ENCODE peak calls at places on chromosome 4, in six cellular contexts. F is fibroblast of the aortic adventitia; K is HCT116; B is MCF 10A; E is stimulated activated CD4-positive, alpha-beta T cell treated with anti-CD3 and anti-CD28 coated beads, Interleukin-15, amount 100 ng/mL, for 1 hour; D is choroid plexus epithelial cell. Y is an unnamed sample.

GRCh38 chr4:68124262-68124661 is 5.4 kb downstream of the TMPRSS11F start:
- DNase-seq in F (no peak), K (no peak), B (no peak), E (no peak), D (no peak), Y (no peak)

GRCh38 chr4:6989331-6989923 is 53.7 kb upstream of the TADA2B start:
- DNase-seq in F (no peak), K (no peak), B (no peak), E (no peak), D (no peak), Y (no peak)

GRCh38 chr4:99714179-99714578 is 56.6 kb upstream of the C4orf54 start:
- DNase-seq in F (no peak), K (no peak), B (no peak), E (no peak), D (no peak), Y (no peak)

GRCh38 chr4:88195666-88196365 is 37.4 kb upstream of the ABCG2 start:
- DNase-seq in F (no peak), K (no peak), B (no peak), E (no peak), D (no peak), Y (no peak)

GRCh38 chr4:53840643-53841042 is 223.8 kb downstream of the CHIC2 start:
- DNase-seq in F (peak; percentile 60), K (no peak), B (peak; percentile 51), E (no peak), D (peak; percentile 63), Y (peak; percentile 67)

GRCh38 chr4:152581536-152582160 is 45.8 kb upstream of the FBXW7 start:
- DNase-seq in F (no peak), K (no peak), B (no peak), E (no peak), D (peak; percentile 28), Y (peak; percentile 94)

GRCh38 chr4:138218976-138219375 is 23.2 kb downstream of the SLC7A11 start:
- DNase-seq in F (no peak), K (no peak), B (no peak), E (no peak), D (no peak), Y (no peak)

GRCh38 chr4:52172166-52172565 is 121.1 kb downstream of the SPATA18 start:
- DNase-seq in F (peak; percentile 23), K (no peak), B (peak; percentile 20), E (no peak), D (peak; percentile 44), Y (peak; percentile 26)

GRCh38 chr4:141610365-141610764 is 26.0 kb upstream of the IL15 start:
- DNase-seq in F (no peak), K (no peak), B (no peak), E (no peak), D (no peak), Y (no peak)

GRCh38 chr4:6475492-6476020 is 3.1 kb upstream of the PPP2R2C start:
- DNase-seq in F (no peak), K (no peak), B (no peak), E (no peak), D (no peak), Y (no peak)

GRCh38 chr4:56937262-56937661 is 29.6 kb downstream of the REST start:
- DNase-seq in F (peak; percentile 77), K (peak; percentile 35), B (peak; percentile 73), E (no peak), D (peak; percentile 85), Y (peak; percentile 70)

GRCh38 chr4:41146716-41147506 is 67.4 kb downstream of the APBB2 start:
- DNase-seq in F (peak; percentile 57), K (no peak), B (peak; percentile 65), E (no peak), D (no peak), Y (peak; percentile 56)

Y was measured in fibroblast of villous mesenchyme.